ENCODE peak calls at places on chromosomes 4 and X, in six cellular contexts. P is RWPE2; E is tibial nerve; X is SJSA1; R is endodermal cell; Y is CD4-positive, alpha-beta memory T cell. L is an unnamed sample. For H3K4me1, the result is how much of the 10 kb centered on the place peaks cover.

GRCh38 chrX:348461-349117 is 30.0 kb upstream of the GTPBP6 start:
- DNase-seq in P (no peak), E (no peak), R (no peak), X (no peak), Y (no peak), L (no peak)

GRCh38 chr4:107736924-107737448 is 17.0 kb upstream of the PAPSS1 start:
- DNase-seq in R (peak), P (no peak), E (no peak), X (peak), Y (peak), L (peak)

GRCh38 chr4:68700152-68700551 is 29.7 kb upstream of the UGT2B15 start:
- DNase-seq in P (no peak), E (no peak), Y (no peak), X (no peak), R (no peak), L (no peak)

GRCh38 chr4:122776916-122777315 is 44.4 kb downstream of the BBS12 start:
- DNase-seq in X (no peak), P (no peak), Y (no peak), R (no peak), E (no peak), L (no peak)

GRCh38 chr4:110492522-110492921 is 16.6 kb downstream of the ENPEP start:
- DNase-seq in Y (no peak), R (no peak), E (no peak), X (no peak), P (no peak), L (no peak)

GRCh38 chrX:103999234-103999633 is 14.3 kb downstream of the H2BW1 start:
- DNase-seq in R (no peak), E (no peak), Y (no peak), P (no peak), X (no peak), L (no peak)

GRCh38 chrX:124346064-124346876 is at the start of gene SH2D1A:
- DNase-seq in Y (peak), P (no peak), R (no peak), E (no peak), X (no peak), L (no peak)

GRCh38 chr4:68683034-68683433 is 12.6 kb upstream of the UGT2B15 start:
- DNase-seq in P (no peak), R (no peak), E (no peak), X (no peak), Y (no peak), L (no peak)

GRCh38 chr4:77852892-77853495 is 9.6 kb upstream of the MRPL1 start:
- DNase-seq in P (no peak), X (no peak), E (no peak), R (no peak), Y (peak), L (no peak)

GRCh38 chrX:15947648-15948317 is 93.2 kb upstream of the AP1S2 start:
- DNase-seq in Y (no peak), P (no peak), R (peak), X (peak), E (no peak), L (no peak)

GRCh38 chr4:108345862-108346530 is 177.3 kb upstream of the LEF1 start:
- DNase-seq in E (no peak), P (no peak), R (no peak), Y (no peak), X (peak), L (no peak)

GRCh38 chr4:182245541-182246245 is 2.5 kb downstream of the TENM3 start:
- DNase-seq in Y (no peak), X (peak), R (no peak), E (no peak), P (no peak), L (no peak)

GRCh38 chrX:113892401-113892800 is 691.5 kb upstream of the HTR2C start:
- DNase-seq in E (no peak), Y (no peak), R (no peak), P (no peak), X (no peak), L (no peak)

GRCh38 chrX:134684956-134685355 is 26.7 kb upstream of the PLAC1 start:
- DNase-seq in Y (no peak), R (no peak), P (no peak), X (no peak), E (no peak), L (no peak)

GRCh38 chr4:173573286-173573685 is 43.3 kb upstream of the HAND2 start:
- DNase-seq in E (no peak), R (no peak), X (no peak), Y (no peak), P (no peak), L (no peak)

GRCh38 chrX:40165861-40166260 is 68.1 kb upstream of the BCOR start:
- DNase-seq in R (no peak), X (no peak), E (no peak), Y (no peak), P (no peak), L (no peak)

GRCh38 chrX:40169193-40170086 is 71.7 kb upstream of the BCOR start:
- DNase-seq in E (no peak), R (peak), Y (peak), P (no peak), X (peak), L (peak)

GRCh38 chrX:40167240-40168182 is 69.8 kb upstream of the BCOR start:
- DNase-seq in E (no peak), Y (peak), P (no peak), X (no peak), R (peak), L (no peak)

GRCh38 chrX:40166582-40166981 is 68.8 kb upstream of the BCOR start:
- DNase-seq in X (peak), P (no peak), R (peak), Y (no peak), E (no peak), L (no peak)

GRCh38 chrX:40168183-40169015 is 70.6 kb upstream of the BCOR start:
- DNase-seq in E (no peak), Y (no peak), P (no peak), R (peak), X (no peak), L (no peak)
- H3K4me3 ChIP-seq in E (peak), Y (no peak), P (no peak), R (peak), X (no peak), L (no peak)

DNA sequence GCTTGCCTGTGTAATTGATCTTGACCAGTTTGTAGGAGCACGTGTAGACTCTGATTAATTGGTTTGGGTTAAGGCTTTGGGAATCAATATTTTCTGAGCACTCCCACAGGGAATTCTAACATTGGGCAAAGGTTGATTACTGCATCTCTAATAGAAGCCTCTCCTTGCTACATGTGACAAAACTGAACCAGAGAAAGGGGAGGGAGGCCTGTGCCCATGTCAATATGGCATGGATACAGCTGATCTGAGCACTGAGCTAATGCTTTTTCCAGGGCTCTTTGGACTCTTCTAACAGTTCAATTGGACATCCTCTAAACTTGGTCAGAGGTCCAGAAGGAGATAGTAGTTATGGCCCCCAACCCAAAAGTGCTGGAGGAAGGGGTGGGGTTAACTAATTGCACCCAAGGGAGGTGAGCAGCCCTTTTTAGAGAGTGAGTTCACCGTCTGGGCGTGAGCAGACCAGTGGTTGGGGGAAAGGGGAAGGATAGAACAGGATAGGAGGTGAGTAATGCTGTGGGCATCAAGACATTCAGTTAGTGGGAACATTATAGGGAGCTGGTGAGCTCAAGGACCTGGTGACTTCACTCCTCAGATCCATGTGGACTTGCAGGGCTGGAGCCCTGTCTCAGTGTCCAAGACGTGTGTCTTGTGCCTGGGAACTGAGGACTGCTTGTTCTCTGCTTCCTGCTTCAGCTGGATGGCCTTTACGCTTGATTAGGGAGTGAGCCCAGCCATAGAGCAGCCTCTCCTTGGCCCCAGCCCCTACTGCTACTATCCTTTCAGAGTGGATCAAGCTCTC is 22.8 kb downstream of the MSN start:
- DNase-seq in X (peak), E (no peak), Y (no peak), P (no peak), R (no peak), L (no peak)
- H3K4me1 ChIP-seq in X (under half), E (under half), Y (half or more), P (half or more), R (under half), L (under half)

GRCh38 chrX:143635915-143636314 is at the start of gene SLITRK4:
- DNase-seq in R (peak), X (no peak), P (no peak), E (no peak), Y (no peak), L (no peak)
- H3K4me3 ChIP-seq in R (no peak), X (no peak), P (no peak), E (peak), Y (no peak), L (no peak)

DNA sequence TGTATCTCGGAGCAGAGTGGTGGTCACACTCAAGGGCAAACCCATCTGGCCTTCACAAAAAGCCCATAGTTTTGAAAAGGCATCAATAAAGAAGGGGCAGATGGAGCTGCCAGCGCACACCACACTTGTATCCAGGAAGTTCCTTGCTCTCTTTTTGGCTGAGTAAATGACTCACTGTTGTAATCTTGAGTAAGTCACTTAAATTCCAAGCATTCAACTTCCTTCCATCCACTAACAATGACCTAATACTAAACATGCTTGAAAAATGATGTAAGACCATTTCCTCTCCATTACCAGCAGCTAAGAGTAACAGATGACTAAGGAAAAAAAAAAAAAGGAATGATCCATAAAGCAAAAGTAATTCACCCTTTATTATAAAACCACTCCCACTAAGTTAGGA is 32.4 kb upstream of the MYOZ2 start:
- DNase-seq in E (no peak), P (no peak), X (peak), Y (no peak), R (no peak), L (no peak)
- H3K4me1 ChIP-seq in E (under half), P (half or more), X (under half), Y (under half), R (under half), L (under half)

GRCh38 chrX:153032397-153033118 is 23.7 kb upstream of the PNMA3 start:
- DNase-seq in Y (peak), P (no peak), R (peak), X (peak), E (peak), L (peak)
- H3K4me3 ChIP-seq in Y (no peak), P (peak), R (no peak), X (peak), E (peak), L (peak)

GRCh38 chrX:19769467-19769866 is 117.9 kb downstream of the SH3KBP1 start:
- DNase-seq in P (no peak), Y (no peak), X (no peak), R (no peak), E (no peak), L (no peak)

GRCh38 chrX:19774905-19775304 is 112.5 kb downstream of the SH3KBP1 start:
- DNase-seq in E (no peak), P (no peak), Y (no peak), X (no peak), R (no peak), L (no peak)

GRCh38 chrX:19772759-19773623 is 114.4 kb downstream of the SH3KBP1 start:
- DNase-seq in R (no peak), P (no peak), E (no peak), X (no peak), Y (no peak), L (no peak)

GRCh38 chrX:19775830-19776498 is 111.4 kb downstream of the SH3KBP1 start:
- DNase-seq in R (no peak), P (no peak), E (no peak), Y (no peak), X (no peak), L (no peak)

DNA sequence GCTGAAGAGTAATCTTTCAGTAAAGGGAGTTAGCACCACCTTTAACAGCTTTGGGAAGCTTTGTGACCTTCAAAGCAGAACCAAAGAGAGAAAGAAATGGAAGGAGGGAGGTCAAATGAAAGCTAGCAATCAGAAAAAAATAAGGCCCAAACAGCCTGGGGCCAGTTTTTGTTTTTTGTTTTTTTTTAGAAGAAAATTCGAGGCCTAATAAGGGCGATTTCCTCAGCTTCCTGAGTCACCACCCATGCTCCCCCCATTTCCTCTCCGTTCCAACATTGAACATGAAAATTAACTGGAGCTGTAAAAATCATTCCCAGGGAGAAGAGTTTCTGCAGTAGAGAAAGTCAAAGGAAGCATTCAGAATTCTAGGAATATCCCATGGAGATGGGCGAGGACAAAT is 115.1 kb downstream of the SH3KBP1 start:
- DNase-seq in E (no peak), X (peak), R (no peak), P (no peak), Y (no peak), L (no peak)
- H3K4me1 ChIP-seq in E (under half), X (under half), R (under half), P (under half), Y (half or more), L (under half)

L was measured in Caco-2.